ENCODE peak calls at places on chromosome 6, in eight cellular contexts. One of them, this sample, is unnamed.

GRCh38 chr6:12749531-12750379 is 33.2 kb downstream of the PHACTR1 start:
- DNase-seq in A549: no peak
- DNase-seq in endothelial cell of umbilical vein: no peak
- DNase-seq in GM12891: no peak
- DNase-seq in uterus: no peak
- DNase-seq in prostate gland: no peak
- DNase-seq in transverse colon: no peak
- DNase-seq in H54: no peak
- DNase-seq in this sample: no peak

GRCh38 chr6:170099387-170099786 is 191.5 kb downstream of the DLL1 start:
- DNase-seq in endothelial cell of umbilical vein: no peak
- DNase-seq in GM12891: no peak
- DNase-seq in A549: no peak
- DNase-seq in transverse colon: no peak
- DNase-seq in H54: no peak
- DNase-seq in prostate gland: no peak
- DNase-seq in uterus: no peak
- DNase-seq in this sample: no peak

GRCh38 chr6:52724041-52724405 is 39.3 kb downstream of the GSTA2 start:
- DNase-seq in H54: peak
- DNase-seq in prostate gland: no peak
- DNase-seq in A549: no peak
- DNase-seq in uterus: no peak
- DNase-seq in transverse colon: no peak
- DNase-seq in endothelial cell of umbilical vein: peak
- DNase-seq in GM12891: no peak
- DNase-seq in this sample: no peak

GRCh38 chr6:52410979-52411378 is 9.2 kb upstream of the EFHC1 start:
- DNase-seq in transverse colon: no peak
- DNase-seq in prostate gland: no peak
- DNase-seq in endothelial cell of umbilical vein: no peak
- DNase-seq in uterus: no peak
- DNase-seq in GM12891: no peak
- DNase-seq in H54: no peak
- DNase-seq in A549: no peak
- DNase-seq in this sample: no peak

GRCh38 chr6:70813885-70814284 is 143.0 kb downstream of the B3GAT2 start:
- DNase-seq in H54: no peak
- DNase-seq in prostate gland: no peak
- DNase-seq in A549: no peak
- DNase-seq in endothelial cell of umbilical vein: no peak
- DNase-seq in transverse colon: no peak
- DNase-seq in uterus: no peak
- DNase-seq in GM12891: no peak
- DNase-seq in this sample: no peak

GRCh38 chr6:42200035-42200434 is 5.3 kb upstream of the GUCA1B start:
- DNase-seq in GM12891: no peak
- DNase-seq in A549: no peak
- DNase-seq in endothelial cell of umbilical vein: no peak
- DNase-seq in H54: peak
- DNase-seq in transverse colon: no peak
- DNase-seq in uterus: peak
- DNase-seq in prostate gland: peak
- DNase-seq in this sample: no peak

GRCh38 chr6:79111549-79111948 is 33.5 kb upstream of the PHIP start:
- DNase-seq in prostate gland: no peak
- DNase-seq in transverse colon: no peak
- DNase-seq in H54: no peak
- DNase-seq in uterus: no peak
- DNase-seq in A549: no peak
- DNase-seq in endothelial cell of umbilical vein: no peak
- DNase-seq in GM12891: no peak
- DNase-seq in this sample: no peak

GRCh38 chr6:101614774-101615173 is 221.3 kb downstream of the GRIK2 start:
- DNase-seq in H54: no peak
- DNase-seq in uterus: no peak
- DNase-seq in prostate gland: no peak
- DNase-seq in endothelial cell of umbilical vein: no peak
- DNase-seq in transverse colon: no peak
- DNase-seq in GM12891: no peak
- DNase-seq in A549: no peak
- DNase-seq in this sample: no peak

GRCh38 chr6:6927437-6928361 is 180.1 kb upstream of the RREB1 start:
- DNase-seq in H54: no peak
- DNase-seq in transverse colon: no peak
- DNase-seq in GM12891: no peak
- DNase-seq in uterus: no peak
- DNase-seq in endothelial cell of umbilical vein: no peak
- DNase-seq in A549: no peak
- DNase-seq in prostate gland: no peak
- DNase-seq in this sample: peak

GRCh38 chr6:48766349-48766748 is 655.4 kb upstream of the PTCHD4 start:
- DNase-seq in transverse colon: no peak
- DNase-seq in GM12891: no peak
- DNase-seq in A549: no peak
- DNase-seq in H54: peak
- DNase-seq in endothelial cell of umbilical vein: no peak
- DNase-seq in uterus: no peak
- DNase-seq in prostate gland: no peak
- DNase-seq in this sample: no peak

GRCh38 chr6:37309059-37309458 is 44.7 kb upstream of the RNF8 start:
- DNase-seq in prostate gland: no peak
- DNase-seq in endothelial cell of umbilical vein: no peak
- DNase-seq in transverse colon: no peak
- DNase-seq in uterus: no peak
- DNase-seq in A549: no peak
- DNase-seq in H54: no peak
- DNase-seq in GM12891: no peak
- DNase-seq in this sample: no peak

GRCh38 chr6:103122766-103123601 is 1729.5 kb downstream of the GRIK2 start:
- DNase-seq in H54: peak
- DNase-seq in A549: no peak
- DNase-seq in prostate gland: peak
- DNase-seq in endothelial cell of umbilical vein: peak
- DNase-seq in transverse colon: peak
- DNase-seq in uterus: no peak
- DNase-seq in GM12891: peak
- DNase-seq in this sample: no peak

GRCh38 chr6:13004610-13005009 is 288.0 kb downstream of the PHACTR1 start:
- DNase-seq in H54: no peak
- DNase-seq in GM12891: no peak
- DNase-seq in uterus: no peak
- DNase-seq in transverse colon: no peak
- DNase-seq in prostate gland: no peak
- DNase-seq in endothelial cell of umbilical vein: no peak
- DNase-seq in A549: no peak
- DNase-seq in this sample: no peak

GRCh38 chr6:158417760-158418098 is 105.5 kb downstream of the TULP4 start:
- DNase-seq in prostate gland: no peak
- DNase-seq in endothelial cell of umbilical vein: peak
- DNase-seq in GM12891: no peak
- DNase-seq in transverse colon: no peak
- DNase-seq in A549: no peak
- DNase-seq in H54: peak
- DNase-seq in uterus: no peak
- DNase-seq in this sample: no peak

GRCh38 chr6:88220493-88220892 is 54.3 kb upstream of the CNR1 start:
- DNase-seq in transverse colon: no peak
- DNase-seq in uterus: no peak
- DNase-seq in prostate gland: no peak
- DNase-seq in H54: no peak
- DNase-seq in GM12891: no peak
- DNase-seq in endothelial cell of umbilical vein: peak
- DNase-seq in A549: no peak
- DNase-seq in this sample: no peak

DNA sequence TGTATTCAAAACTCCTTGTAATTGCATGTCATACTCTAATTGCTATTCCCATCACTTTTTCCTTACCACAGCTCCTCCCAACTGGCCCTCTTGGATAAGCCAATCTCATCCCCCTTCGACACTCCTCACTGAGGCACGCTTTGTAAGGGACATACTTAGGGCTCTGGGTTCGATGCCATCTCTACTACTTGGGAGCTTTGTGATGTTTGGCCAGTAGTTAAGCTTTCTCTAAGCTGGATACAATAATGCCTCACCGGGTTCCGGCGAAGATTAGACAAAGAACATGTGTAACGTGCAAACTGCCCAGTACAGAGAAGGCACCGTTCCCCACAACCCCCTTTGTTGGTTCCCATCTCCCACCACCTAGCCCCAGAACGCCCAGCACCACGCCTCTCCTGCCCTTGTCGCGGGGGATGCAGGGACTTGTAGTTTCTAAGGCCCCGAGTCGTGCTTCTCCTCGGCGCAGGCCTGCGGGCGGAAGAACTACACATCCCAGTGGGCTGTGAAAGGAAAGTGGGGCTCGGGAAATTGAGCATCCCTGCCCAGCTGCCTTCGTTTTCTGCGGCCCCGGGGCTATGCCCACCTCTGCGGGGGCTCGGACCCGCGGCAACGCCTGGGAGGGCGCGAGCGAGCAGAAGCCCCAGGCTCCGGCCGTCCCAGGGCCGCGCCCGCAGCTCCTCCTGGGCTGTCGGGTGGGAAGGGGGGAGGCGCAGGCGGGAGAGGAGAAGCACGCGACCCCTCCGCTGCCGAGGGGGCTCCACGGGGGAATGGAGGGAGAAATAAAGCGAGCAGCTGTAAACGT is 1.1 kb upstream of the ZDHHC14 start:
- DNase-seq in prostate gland: peak
- DNase-seq in uterus: peak
- DNase-seq in A549: peak
- DNase-seq in GM12891: peak
- DNase-seq in H54: peak
- DNase-seq in endothelial cell of umbilical vein: peak
- DNase-seq in transverse colon: peak
- DNase-seq in this sample: peak
- TF ChIP-seq POLR2A in prostate gland: peak
- TF ChIP-seq POLR2A in uterus: no peak
- TF ChIP-seq POLR2A in A549: peak
- TF ChIP-seq POLR2A in GM12891: no peak
- TF ChIP-seq POLR2A in H54: peak
- TF ChIP-seq POLR2A in endothelial cell of umbilical vein: no peak
- TF ChIP-seq POLR2A in transverse colon: peak
- TF ChIP-seq POLR2A in this sample: no peak

GRCh38 chr6:3403244-3404154 is 53.4 kb downstream of the SLC22A23 start:
- DNase-seq in GM12891: no peak
- DNase-seq in H54: no peak
- DNase-seq in endothelial cell of umbilical vein: peak
- DNase-seq in uterus: peak
- DNase-seq in A549: peak
- DNase-seq in transverse colon: peak
- DNase-seq in prostate gland: peak
- DNase-seq in this sample: no peak
- TF ChIP-seq POLR2A in GM12891: no peak
- TF ChIP-seq POLR2A in H54: no peak
- TF ChIP-seq POLR2A in endothelial cell of umbilical vein: no peak
- TF ChIP-seq POLR2A in uterus: no peak
- TF ChIP-seq POLR2A in A549: no peak
- TF ChIP-seq POLR2A in transverse colon: peak
- TF ChIP-seq POLR2A in prostate gland: no peak
- TF ChIP-seq POLR2A in this sample: no peak

GRCh38 chr6:161439093-161439492 is 165.2 kb upstream of the AGPAT4 start:
- DNase-seq in A549: peak
- DNase-seq in GM12891: no peak
- DNase-seq in H54: peak
- DNase-seq in prostate gland: no peak
- DNase-seq in uterus: peak
- DNase-seq in endothelial cell of umbilical vein: peak
- DNase-seq in transverse colon: no peak
- DNase-seq in this sample: no peak
- TF ChIP-seq POLR2A in A549: no peak
- TF ChIP-seq POLR2A in GM12891: no peak
- TF ChIP-seq POLR2A in H54: peak
- TF ChIP-seq POLR2A in prostate gland: no peak
- TF ChIP-seq POLR2A in uterus: no peak
- TF ChIP-seq POLR2A in endothelial cell of umbilical vein: no peak
- TF ChIP-seq POLR2A in transverse colon: no peak
- TF ChIP-seq POLR2A in this sample: no peak

GRCh38 chr6:111872521-111873177 is 603 bp downstream of the FYN start:
- DNase-seq in prostate gland: no peak
- DNase-seq in GM12891: peak
- DNase-seq in A549: no peak
- DNase-seq in endothelial cell of umbilical vein: peak
- DNase-seq in uterus: peak
- DNase-seq in H54: peak
- DNase-seq in transverse colon: peak
- DNase-seq in this sample: no peak

GRCh38 chr6:111871725-111872520 is 1.3 kb downstream of the FYN start:
- DNase-seq in prostate gland: no peak
- DNase-seq in transverse colon: peak
- DNase-seq in A549: peak
- DNase-seq in GM12891: no peak
- DNase-seq in uterus: peak
- DNase-seq in H54: peak
- DNase-seq in endothelial cell of umbilical vein: peak
- DNase-seq in this sample: no peak

GRCh38 chr6:111874030-111874425 is 776 bp upstream of the FYN start:
- DNase-seq in A549: no peak
- DNase-seq in H54: no peak
- DNase-seq in uterus: peak
- DNase-seq in endothelial cell of umbilical vein: peak
- DNase-seq in transverse colon: peak
- DNase-seq in GM12891: no peak
- DNase-seq in prostate gland: no peak
- DNase-seq in this sample: no peak

GRCh38 chr6:111871207-111871606 is 2.0 kb downstream of the FYN start:
- DNase-seq in GM12891: no peak
- DNase-seq in H54: no peak
- DNase-seq in endothelial cell of umbilical vein: peak
- DNase-seq in A549: no peak
- DNase-seq in transverse colon: no peak
- DNase-seq in prostate gland: no peak
- DNase-seq in uterus: no peak
- DNase-seq in this sample: no peak

DNA sequence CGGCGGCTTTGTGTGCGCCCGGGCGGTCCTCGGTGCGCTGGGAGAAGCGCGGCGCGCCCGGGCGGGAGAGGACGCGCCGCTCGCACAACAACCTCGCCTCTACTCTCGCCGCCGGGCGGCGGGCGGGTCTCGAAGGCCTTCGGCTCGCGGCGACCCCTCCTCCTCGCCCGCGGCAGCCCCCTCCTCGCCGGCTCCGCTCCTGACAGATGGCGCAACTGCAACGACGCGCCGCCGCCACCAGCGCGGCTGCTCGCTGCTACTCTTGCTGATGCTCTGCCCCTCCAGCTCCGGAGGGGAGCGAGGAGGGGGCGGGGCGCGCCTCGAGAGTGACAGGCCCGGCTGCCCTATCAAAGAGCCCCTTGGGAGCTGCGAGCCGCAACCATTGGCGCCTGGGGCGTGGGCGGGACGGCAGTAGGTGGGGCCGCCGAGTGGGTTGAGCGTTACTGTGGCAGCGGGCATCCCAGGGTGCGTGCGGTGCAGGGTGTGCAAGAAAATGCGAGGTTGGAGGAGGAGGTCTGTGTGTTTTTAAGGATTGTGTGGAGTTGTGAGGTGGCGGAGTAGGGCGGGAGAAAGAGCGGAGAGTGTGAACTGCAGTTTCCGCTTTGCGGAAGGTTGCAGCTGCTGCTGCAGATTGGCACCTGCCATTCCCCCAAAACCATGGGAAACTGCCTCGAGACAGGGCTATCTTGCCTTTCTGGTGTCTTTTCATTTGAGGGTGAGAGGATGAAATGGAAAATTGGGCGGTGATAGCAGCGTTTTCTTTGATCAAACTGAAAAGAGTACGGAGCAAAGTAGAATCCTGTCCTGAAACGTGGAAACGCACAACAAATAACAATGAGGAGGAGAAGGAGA is at the start of gene FYN:
- DNase-seq in transverse colon: peak
- DNase-seq in prostate gland: peak
- DNase-seq in uterus: peak
- DNase-seq in endothelial cell of umbilical vein: peak
- DNase-seq in H54: peak
- DNase-seq in A549: peak
- DNase-seq in GM12891: peak
- DNase-seq in this sample: peak
- TF ChIP-seq POLR2A in transverse colon: peak
- TF ChIP-seq POLR2A in prostate gland: peak
- TF ChIP-seq POLR2A in uterus: peak
- TF ChIP-seq POLR2A in endothelial cell of umbilical vein: peak
- TF ChIP-seq POLR2A in H54: peak
- TF ChIP-seq POLR2A in A549: no peak
- TF ChIP-seq POLR2A in GM12891: no peak
- TF ChIP-seq POLR2A in this sample: no peak